ENCODE peak calls at places on chromosome 5, in ten cellular contexts. T, A, I, W, P, K, D, Y, V and Z are unnamed samples.

GRCh38 chr5:85533324-85533723 is 1084.4 kb upstream of the COX7C start:
- DNase-seq in T (no peak), A (no peak), I (no peak), W (no peak), P (no peak), K (no peak), D (no peak), Y (peak; percentile 33), V (no peak), Z (no peak)

GRCh38 chr5:168874713-168875380 is 295.7 kb upstream of the PANK3 start:
- DNase-seq in T (peak; percentile 27), A (no peak), I (no peak), W (peak; percentile 34), P (no peak), K (no peak), D (peak; percentile 15), Y (no peak), V (no peak), Z (peak; percentile 59)

GRCh38 chr5:76926329-76927105 is 26.3 kb upstream of the CRHBP start:
- DNase-seq in T (no peak), A (no peak), I (peak; percentile 22), W (peak; percentile 10), P (peak; percentile 6), K (no peak), D (no peak), Y (no peak), V (no peak), Z (no peak)

GRCh38 chr5:37665272-37665671 is 174.6 kb downstream of the GDNF start:
- DNase-seq in T (no peak), A (no peak), I (no peak), W (peak; percentile 58), P (no peak), K (no peak), D (peak; percentile 30), Y (peak; percentile 26), V (no peak), Z (no peak)

GRCh38 chr5:107653685-107654084 is 17.1 kb downstream of the EFNA5 start:
- DNase-seq in T (no peak), A (no peak), I (no peak), W (no peak), P (no peak), K (no peak), D (no peak), Y (no peak), V (no peak), Z (no peak)

GRCh38 chr5:88524941-88525340 is 256.3 kb upstream of the TMEM161B start:
- DNase-seq in T (no peak), A (no peak), I (no peak), W (no peak), P (no peak), K (no peak), D (no peak), Y (no peak), V (no peak), Z (no peak)

GRCh38 chr5:138841531-138841930 is 33.6 kb downstream of the LRRTM2 start:
- DNase-seq in T (no peak), A (no peak), I (no peak), W (no peak), P (no peak), K (no peak), D (no peak), Y (no peak), V (no peak), Z (no peak)

GRCh38 chr5:122779451-122779850 is 4.6 kb downstream of the SNX2 start:
- DNase-seq in T (peak; percentile 61), A (no peak), I (no peak), W (peak; percentile 8), P (no peak), K (no peak), D (peak; percentile 20), Y (no peak), V (no peak), Z (no peak)

GRCh38 chr5:79621056-79621455 is 8.8 kb downstream of the TENT2 start:
- DNase-seq in T (peak; percentile 91), A (no peak), I (no peak), W (peak; percentile 30), P (no peak), K (no peak), D (peak; percentile 84), Y (no peak), V (no peak), Z (no peak)

GRCh38 chr5:1547655-1548054 is 23.9 kb upstream of the LPCAT1 start:
- DNase-seq in T (no peak), A (no peak), I (no peak), W (no peak), P (no peak), K (peak; percentile 10), D (no peak), Y (no peak), V (no peak), Z (no peak)

GRCh38 chr5:73591102-73591695 is 25.7 kb downstream of the UTP15 start:
- DNase-seq in T (peak; percentile 86), A (peak; percentile 13), I (peak; percentile 43), W (peak; percentile 91), P (peak; percentile 86), K (peak; percentile 52), D (peak; percentile 95), Y (peak; percentile 70), V (peak; percentile 63), Z (peak; percentile 76)

GRCh38 chr5:71471193-71471592 is 15.7 kb downstream of the BDP1 start:
- DNase-seq in T (peak; percentile 80), A (no peak), I (no peak), W (peak; percentile 63), P (no peak), K (no peak), D (peak; percentile 81), Y (no peak), V (no peak), Z (no peak)